ENCODE peak calls at places on chromosomes 5 and 9, in four cellular contexts. One of them, this sample, is unnamed.

GRCh38 chr5:134527156-134527960 is 1.9 kb downstream of the JADE2 start:
- DNase-seq in WTC11: peak
- DNase-seq in HFF-Myc: no peak
- DNase-seq in activated T-cell treated with anti-CD3 and anti-CD28 coated beads for 4 hours: peak
- DNase-seq in this sample: peak

GRCh38 chr5:143106175-143106574 is 297.3 kb downstream of the NR3C1 start:
- DNase-seq in activated T-cell treated with anti-CD3 and anti-CD28 coated beads for 4 hours: no peak
- DNase-seq in HFF-Myc: peak
- DNase-seq in WTC11: peak
- DNase-seq in this sample: no peak

GRCh38 chr9:127172066-127172707 is 49.8 kb upstream of the ANGPTL2 start:
- DNase-seq in WTC11: no peak
- DNase-seq in HFF-Myc: no peak
- DNase-seq in activated T-cell treated with anti-CD3 and anti-CD28 coated beads for 4 hours: no peak
- DNase-seq in this sample: no peak

GRCh38 chr9:112785981-112786380 is 35.4 kb downstream of the SNX30 start:
- DNase-seq in HFF-Myc: no peak
- DNase-seq in WTC11: no peak
- DNase-seq in activated T-cell treated with anti-CD3 and anti-CD28 coated beads for 4 hours: no peak
- DNase-seq in this sample: no peak

GRCh38 chr9:137804908-137805356 is 72.7 kb upstream of the CACNA1B start:
- DNase-seq in activated T-cell treated with anti-CD3 and anti-CD28 coated beads for 4 hours: no peak
- DNase-seq in WTC11: no peak
- DNase-seq in HFF-Myc: no peak
- DNase-seq in this sample: no peak

GRCh38 chr5:170306381-170306790 is 8.8 kb upstream of the LCP2 start:
- DNase-seq in WTC11: no peak
- DNase-seq in HFF-Myc: no peak
- DNase-seq in activated T-cell treated with anti-CD3 and anti-CD28 coated beads for 4 hours: no peak
- DNase-seq in this sample: no peak

GRCh38 chr5:10420468-10420867 is 21.2 kb upstream of the ROPN1L start:
- DNase-seq in activated T-cell treated with anti-CD3 and anti-CD28 coated beads for 4 hours: no peak
- DNase-seq in HFF-Myc: no peak
- DNase-seq in WTC11: no peak
- DNase-seq in this sample: no peak

GRCh38 chr5:6287136-6287535 is 91.2 kb downstream of the MED10 start:
- DNase-seq in WTC11: no peak
- DNase-seq in HFF-Myc: no peak
- DNase-seq in activated T-cell treated with anti-CD3 and anti-CD28 coated beads for 4 hours: no peak
- DNase-seq in this sample: no peak

GRCh38 chr5:42949348-42950090 is 90.6 kb downstream of the ANXA2R start:
- DNase-seq in HFF-Myc: peak
- DNase-seq in WTC11: no peak
- DNase-seq in activated T-cell treated with anti-CD3 and anti-CD28 coated beads for 4 hours: peak
- DNase-seq in this sample: no peak

GRCh38 chr9:126661521-126662251 is 48.0 kb downstream of the LMX1B start:
- DNase-seq in HFF-Myc: no peak
- DNase-seq in activated T-cell treated with anti-CD3 and anti-CD28 coated beads for 4 hours: no peak
- DNase-seq in WTC11: peak
- DNase-seq in this sample: no peak

GRCh38 chr9:124758061-124758460 is 13.1 kb downstream of the NR6A1 start:
- DNase-seq in HFF-Myc: no peak
- DNase-seq in WTC11: no peak
- DNase-seq in activated T-cell treated with anti-CD3 and anti-CD28 coated beads for 4 hours: no peak
- DNase-seq in this sample: no peak

GRCh38 chr5:10250804-10251276 is 760 bp downstream of the CCT5 start:
- DNase-seq in WTC11: no peak
- DNase-seq in HFF-Myc: no peak
- DNase-seq in activated T-cell treated with anti-CD3 and anti-CD28 coated beads for 4 hours: no peak
- DNase-seq in this sample: no peak

GRCh38 chr5:41932770-41933169 is 7.7 kb downstream of the FBXO4 start:
- DNase-seq in HFF-Myc: no peak
- DNase-seq in WTC11: no peak
- DNase-seq in activated T-cell treated with anti-CD3 and anti-CD28 coated beads for 4 hours: no peak
- DNase-seq in this sample: no peak

GRCh38 chr9:6229604-6230003 is 14.0 kb downstream of the IL33 start:
- DNase-seq in activated T-cell treated with anti-CD3 and anti-CD28 coated beads for 4 hours: no peak
- DNase-seq in HFF-Myc: no peak
- DNase-seq in WTC11: no peak
- DNase-seq in this sample: no peak

GRCh38 chr5:93598141-93598996 is 15.3 kb downstream of the NR2F1 start:
- DNase-seq in activated T-cell treated with anti-CD3 and anti-CD28 coated beads for 4 hours: no peak
- DNase-seq in WTC11: no peak
- DNase-seq in HFF-Myc: no peak
- DNase-seq in this sample: no peak

GRCh38 chr9:127347831-127348699 is 48.9 kb upstream of the SLC2A8 start:
- DNase-seq in WTC11: no peak
- DNase-seq in activated T-cell treated with anti-CD3 and anti-CD28 coated beads for 4 hours: no peak
- DNase-seq in HFF-Myc: peak
- DNase-seq in this sample: no peak

GRCh38 chr9:133604214-133604613 is 5.0 kb downstream of the FAM163B start:
- DNase-seq in HFF-Myc: no peak
- DNase-seq in WTC11: no peak
- DNase-seq in activated T-cell treated with anti-CD3 and anti-CD28 coated beads for 4 hours: peak
- DNase-seq in this sample: no peak

GRCh38 chr9:136057236-136058151 is 37.6 kb downstream of the NACC2 start:
- DNase-seq in HFF-Myc: no peak
- DNase-seq in WTC11: peak
- DNase-seq in activated T-cell treated with anti-CD3 and anti-CD28 coated beads for 4 hours: no peak
- DNase-seq in this sample: peak

GRCh38 chr5:33631786-33632185 is 191.0 kb downstream of the TARS1 start:
- DNase-seq in activated T-cell treated with anti-CD3 and anti-CD28 coated beads for 4 hours: no peak
- DNase-seq in HFF-Myc: no peak
- DNase-seq in WTC11: no peak
- DNase-seq in this sample: no peak

GRCh38 chr5:172683264-172683663 is 42.2 kb downstream of the NEURL1B start:
- DNase-seq in HFF-Myc: no peak
- DNase-seq in WTC11: peak
- DNase-seq in activated T-cell treated with anti-CD3 and anti-CD28 coated beads for 4 hours: no peak
- DNase-seq in this sample: no peak

GRCh38 chr9:86185872-86186271 is 73.6 kb downstream of the C9orf153 start:
- DNase-seq in activated T-cell treated with anti-CD3 and anti-CD28 coated beads for 4 hours: no peak
- DNase-seq in WTC11: no peak
- DNase-seq in HFF-Myc: no peak
- DNase-seq in this sample: no peak

GRCh38 chr5:107502711-107503110 is 168.0 kb downstream of the EFNA5 start:
- DNase-seq in activated T-cell treated with anti-CD3 and anti-CD28 coated beads for 4 hours: no peak
- DNase-seq in WTC11: no peak
- DNase-seq in HFF-Myc: no peak
- DNase-seq in this sample: no peak

GRCh38 chr9:98162638-98163037 is 29.8 kb downstream of the CORO2A start:
- DNase-seq in activated T-cell treated with anti-CD3 and anti-CD28 coated beads for 4 hours: no peak
- DNase-seq in WTC11: no peak
- DNase-seq in HFF-Myc: no peak
- DNase-seq in this sample: no peak

GRCh38 chr5:60611099-60611719 is 88.8 kb downstream of the DEPDC1B start:
- DNase-seq in activated T-cell treated with anti-CD3 and anti-CD28 coated beads for 4 hours: no peak
- DNase-seq in HFF-Myc: no peak
- DNase-seq in WTC11: no peak
- DNase-seq in this sample: no peak

GRCh38 chr9:123073991-123074422 is 40.5 kb downstream of the GPR21 start:
- DNase-seq in HFF-Myc: peak
- DNase-seq in WTC11: no peak
- DNase-seq in activated T-cell treated with anti-CD3 and anti-CD28 coated beads for 4 hours: no peak
- DNase-seq in this sample: no peak

GRCh38 chr5:111513175-111513520 is 813 bp upstream of the STARD4 start:
- DNase-seq in HFF-Myc: no peak
- DNase-seq in activated T-cell treated with anti-CD3 and anti-CD28 coated beads for 4 hours: no peak
- DNase-seq in WTC11: no peak
- DNase-seq in this sample: no peak

This sample was measured in SK-N-MC.